ENCODE peak calls at places on chromosomes 16 and 17, in eight cellular contexts. H is body of pancreas, L is fibroblast of lung, T is heart left ventricle, P is HCT116, B is Peyer's patch, C is kidney, Z is cardiac muscle cell. S is an unnamed sample.

GRCh38 chr17:42040818-42041217 is 9.6 kb downstream of the C17orf113 start:
- DNase-seq in H (no peak), L (no peak), T (no peak), P (no peak), B (no peak), C (no peak), Z (no peak), S (no peak)

GRCh38 chr16:81518439-81518757 is 73.8 kb downstream of the CMIP start:
- DNase-seq in H (no peak), L (no peak), T (no peak), P (no peak), B (no peak), C (no peak), Z (no peak), S (no peak)

GRCh38 chr17:1145311-1145986 is 34.3 kb downstream of the ABR start:
- DNase-seq in H (no peak), L (no peak), T (no peak), P (no peak), B (no peak), C (no peak), Z (no peak), S (no peak)

GRCh38 chr16:424623-425081 is 797 bp upstream of the RAB11FIP3 start:
- DNase-seq in H (peak; percentile 55), L (peak; percentile 33), T (peak; percentile 40), P (no peak), B (no peak), C (peak; percentile 85), Z (no peak), S (no peak)

GRCh38 chr17:859461-860195 is 77.5 kb downstream of the MRM3 start:
- DNase-seq in H (no peak), L (peak; percentile 39), T (peak; percentile 48), P (no peak), B (no peak), C (no peak), Z (no peak), S (no peak)

GRCh38 chr16:8899709-8900317 is 17.7 kb downstream of the LITAFD start:
- DNase-seq in H (no peak), L (no peak), T (no peak), P (no peak), B (no peak), C (peak; percentile 36), Z (no peak), S (no peak)

GRCh38 chr16:77171750-77172635 is 19.0 kb upstream of the MON1B start:
- DNase-seq in H (peak; percentile 13), L (peak; percentile 73), T (no peak), P (peak; percentile 49), B (no peak), C (no peak), Z (peak; percentile 76), S (peak; percentile 51)

GRCh38 chr17:4246674-4247073 is 17.1 kb downstream of the ANKFY1 start:
- DNase-seq in H (no peak), L (no peak), T (no peak), P (no peak), B (no peak), C (no peak), Z (no peak), S (no peak)

GRCh38 chr17:42325026-42325425 is 36.7 kb downstream of the STAT5A start:
- DNase-seq in H (no peak), L (peak; percentile 43), T (no peak), P (peak; percentile 81), B (no peak), C (no peak), Z (no peak), S (peak; percentile 95)

GRCh38 chr16:4319454-4319853 is 3.6 kb downstream of the GLIS2 start:
- DNase-seq in H (no peak), L (no peak), T (no peak), P (no peak), B (peak; percentile 76), C (peak; percentile 81), Z (no peak), S (peak; percentile 40)

GRCh38 chr17:62898239-62898864 is 67.7 kb upstream of the TANC2 start:
- DNase-seq in H (no peak), L (no peak), T (peak; percentile 28), P (no peak), B (no peak), C (no peak), Z (no peak), S (no peak)

GRCh38 chr17:28008526-28008925 is 34.0 kb upstream of the NLK start:
- DNase-seq in H (peak; percentile 78), L (peak; percentile 53), T (peak; percentile 25), P (peak; percentile 8), B (no peak), C (no peak), Z (peak; percentile 89), S (peak; percentile 60)

GRCh38 chr17:59038734-59039133 is 67.9 kb downstream of the TRIM37 start:
- DNase-seq in H (peak; percentile 15), L (peak; percentile 36), T (no peak), P (no peak), B (no peak), C (no peak), Z (no peak), S (no peak)

GRCh38 chr17:75830168-75831031 is 13.8 kb downstream of the UNC13D start:
- DNase-seq in H (peak; percentile 46), L (no peak), T (no peak), P (no peak), B (no peak), C (peak; percentile 65), Z (peak; percentile 51), S (no peak)

GRCh38 chr17:75831032-75831567 is 13.1 kb downstream of the UNC13D start:
- DNase-seq in H (no peak), L (no peak), T (no peak), P (no peak), B (no peak), C (peak; percentile 71), Z (no peak), S (no peak)

GRCh38 chr17:75832164-75832651 is 12.0 kb downstream of the UNC13D start:
- DNase-seq in H (peak; percentile 10), L (peak; percentile 61), T (no peak), P (no peak), B (peak; percentile 46), C (peak; percentile 70), Z (no peak), S (peak; percentile 55)

GRCh38 chr17:75834279-75834920 is 9.8 kb downstream of the UNC13D start:
- DNase-seq in H (no peak), L (no peak), T (no peak), P (no peak), B (no peak), C (no peak), Z (no peak), S (no peak)

DNA sequence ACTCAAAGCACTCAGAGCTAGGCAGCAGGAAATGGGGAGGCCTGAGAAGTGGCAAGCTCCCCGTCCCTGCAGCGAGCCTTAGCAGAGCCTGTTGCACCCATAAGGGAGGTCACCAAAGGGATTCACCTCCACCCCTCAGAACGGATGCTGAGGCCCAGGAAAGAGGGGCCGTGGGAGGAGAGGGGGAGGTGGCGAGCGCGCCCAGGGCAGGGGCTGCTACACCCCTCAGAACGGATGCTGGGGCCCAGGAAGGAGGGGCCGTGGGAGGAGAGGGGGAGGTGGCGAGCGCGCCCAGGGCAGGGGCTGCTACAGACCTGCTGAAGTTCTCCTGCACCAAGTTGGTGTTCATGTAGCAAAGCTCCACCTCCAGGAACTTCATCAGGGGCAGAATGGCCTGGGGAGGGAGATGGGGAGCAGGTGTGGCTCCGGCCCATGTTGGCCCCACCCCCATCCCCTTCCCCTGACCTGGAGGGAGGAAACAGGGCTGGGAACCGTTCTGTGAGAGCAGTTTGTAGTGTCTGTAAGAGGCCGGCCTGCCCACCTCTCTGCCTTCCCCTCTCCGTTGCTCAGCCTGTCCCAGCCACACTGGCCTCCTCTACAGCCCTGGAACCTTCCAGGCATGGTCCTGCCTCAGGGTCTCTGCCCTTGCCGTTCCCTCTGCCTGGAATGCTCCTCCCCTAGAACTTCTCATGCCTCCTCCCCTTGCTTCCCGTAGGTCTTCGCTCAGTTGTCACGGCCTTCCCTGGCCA is 11.4 kb downstream of the UNC13D start:
- DNase-seq in H (no peak), L (no peak), T (no peak), P (no peak), B (peak; percentile 34), C (peak; percentile 61), Z (peak; percentile 61), S (no peak)
- H3K4me3 ChIP-seq in H (no peak overlapping the region), L (no peak overlapping the region), T (no peak overlapping the region), P (no peak overlapping the region), B (no peak overlapping the region), C (no peak overlapping the region), Z (no peak overlapping the region), S (no peak overlapping the region)

DNA sequence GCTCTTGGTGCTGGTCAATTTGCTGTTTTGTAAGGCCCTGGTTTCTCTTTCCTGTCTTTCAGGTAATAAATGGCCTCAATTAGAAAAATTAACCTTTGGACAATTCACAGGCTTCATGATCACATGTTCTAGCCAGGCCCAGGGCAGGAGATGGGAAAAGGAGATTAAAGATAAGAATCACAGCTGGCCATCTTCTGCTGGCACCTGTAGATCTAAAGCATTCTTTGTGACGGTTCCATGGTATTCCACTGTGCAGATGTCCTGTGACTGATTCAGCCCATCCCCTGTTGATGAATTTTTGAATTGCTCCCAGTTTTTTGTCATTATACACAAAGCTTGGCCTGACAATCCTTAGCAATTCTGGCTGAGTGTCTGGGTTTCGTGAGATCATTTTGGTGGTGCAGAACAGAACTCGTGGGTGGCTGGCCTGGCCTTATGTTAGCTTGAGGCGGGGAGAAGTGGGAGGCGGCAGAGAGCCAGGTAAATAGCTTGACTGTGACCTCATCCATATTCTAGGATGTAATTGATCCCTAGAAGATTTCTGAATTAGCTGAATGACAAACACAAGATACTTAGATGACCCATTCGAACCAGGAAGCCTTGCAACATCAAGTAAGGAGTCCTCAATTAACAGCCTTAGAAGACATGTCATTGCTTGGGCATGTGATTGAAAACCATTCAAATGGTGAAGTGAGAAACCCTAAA is 14.1 kb downstream of the TMC5 start:
- DNase-seq in H (no peak), L (no peak), T (no peak), P (no peak), B (no peak), C (no peak), Z (no peak), S (peak; percentile 30)
- H3K27ac ChIP-seq in H (peak overlapping the region; percentile 41), L (no peak overlapping the region), T (no peak overlapping the region), P (no peak overlapping the region), B (peak overlapping the region; percentile 68), C (no peak overlapping the region), Z (no peak overlapping the region), S (no peak overlapping the region)

GRCh38 chr17:66538776-66539175 is 236.4 kb downstream of the PRKCA start:
- DNase-seq in H (no peak), L (no peak), T (no peak), P (no peak), B (no peak), C (no peak), Z (no peak), S (no peak)
- H3K4me1 ChIP-seq in H (peaks cover 5% of the 10 kb centered on the region), L (peaks cover 34% of the 10 kb centered on the region), T (peaks cover 17% of the 10 kb centered on the region), P (peaks cover 9% of the 10 kb centered on the region), B (peaks cover 21% of the 10 kb centered on the region), C (peaks cover 10% of the 10 kb centered on the region), Z (peaks cover 12% of the 10 kb centered on the region), S (peaks cover 43% of the 10 kb centered on the region)

DNA sequence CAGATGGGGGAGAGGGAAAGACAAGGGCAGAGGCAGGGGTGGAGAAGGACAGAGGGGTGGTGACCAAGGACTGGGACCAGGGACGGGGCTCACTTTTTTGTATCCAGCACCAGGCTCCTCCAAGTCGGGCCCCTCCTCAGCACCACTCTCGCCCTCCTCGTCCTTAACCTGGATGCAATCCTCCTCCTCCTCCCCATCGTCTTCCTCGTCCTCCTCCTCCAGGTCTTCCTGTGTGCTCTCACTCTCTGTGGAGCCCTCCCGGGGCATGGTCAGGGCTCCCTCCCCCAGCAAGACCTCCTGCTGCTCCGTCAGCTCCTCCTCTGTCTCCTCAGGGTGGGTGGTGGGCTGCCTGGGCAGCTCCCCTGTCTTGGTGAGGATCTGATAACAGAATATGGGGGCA is 16.8 kb downstream of the G6PC3 start:
- DNase-seq in H (no peak), L (no peak), T (no peak), P (no peak), B (no peak), C (no peak), Z (no peak), S (no peak)
- H3K4me3 ChIP-seq in H (no peak overlapping the region), L (no peak overlapping the region), T (no peak overlapping the region), P (peak overlapping the region; percentile 33), B (no peak overlapping the region), C (no peak overlapping the region), Z (no peak overlapping the region), S (no peak overlapping the region)

GRCh38 chr17:74763565-74764387 is 12.4 kb downstream of the NAT9 start:
- DNase-seq in H (no peak), L (no peak), T (no peak), P (no peak), B (no peak), C (peak; percentile 73), Z (peak; percentile 72), S (no peak)
- H3K27ac ChIP-seq in H (peak overlapping the region; percentile 27), L (no peak overlapping the region), T (no peak overlapping the region), P (no peak overlapping the region), B (peak overlapping the region; percentile 75), C (peak overlapping the region; percentile 71), Z (peak overlapping the region; percentile 78), S (no peak overlapping the region)

S was measured in mammary epithelial cell.